ENCODE peak calls at places on chromosome 16, in four cellular contexts. E is ovary, A is GM23338, J is fibroblast of lung. B is an unnamed sample.
A peak's percentile ranks its signal among the peaks of the same experiment; 100 is the strongest.

GRCh38 chr16:57358527-57359095 is at the start of gene CCL22:
- DNase-seq in J (no peak), E (no peak), A (no peak), B (no peak)

GRCh38 chr16:2839650-2840450 is 9.7 kb downstream of the ZG16B start:
- DNase-seq in J (no peak), E (no peak), A (no peak), B (no peak)

GRCh38 chr16:74469946-74470478 is 48.7 kb upstream of the CLEC18B start:
- DNase-seq in A (peak; percentile 34), E (no peak), J (no peak), B (no peak)

GRCh38 chr16:87919681-87919994 is 16.7 kb downstream of the CA5A start:
- DNase-seq in E (no peak), J (no peak), A (peak; percentile 51), B (no peak)

GRCh38 chr16:49671325-49671724 is 184.6 kb downstream of the ZNF423 start:
- DNase-seq in E (no peak), J (no peak), A (no peak), B (no peak)

GRCh38 chr16:77805403-77805802 is 17.0 kb downstream of the VAT1L start:
- DNase-seq in J (no peak), A (no peak), E (no peak), B (no peak)

GRCh38 chr16:10679921-10680320 is 14.8 kb downstream of the TEKT5 start:
- DNase-seq in A (no peak), E (no peak), J (no peak), B (no peak)

GRCh38 chr16:88691924-88692560 is 5.7 kb upstream of the SNAI3 start:
- DNase-seq in E (no peak), J (no peak), A (no peak), B (no peak)

GRCh38 chr16:87806608-87807546 is 41.1 kb upstream of the KLHDC4 start:
- DNase-seq in J (peak; percentile 90), E (peak; percentile 45), A (no peak), B (peak; percentile 92)

GRCh38 chr16:7397901-7398300 is 65.3 kb downstream of the RBFOX1 start:
- DNase-seq in J (no peak), E (no peak), A (no peak), B (no peak)

GRCh38 chr16:75219838-75220237 is 1.1 kb downstream of the CTRB1 start:
- DNase-seq in E (no peak), A (no peak), J (no peak), B (no peak)

GRCh38 chr16:68283840-68284595 is 19.7 kb downstream of the SLC7A6 start:
- DNase-seq in J (peak; percentile 18), E (no peak), A (no peak), B (peak; percentile 66)

GRCh38 chr16:47966325-47966724 is 189.5 kb downstream of the ABCC12 start:
- DNase-seq in E (no peak), J (no peak), A (no peak), B (no peak)

GRCh38 chr16:106623-107324 is 28.7 kb downstream of the MPG start:
- DNase-seq in A (peak; percentile 95), J (peak; percentile 88), E (no peak), B (peak; percentile 84)

GRCh38 chr16:49058382-49058781 is 223.3 kb downstream of the CBLN1 start:
- DNase-seq in E (no peak), A (no peak), J (no peak), B (no peak)

GRCh38 chr16:68417711-68418301 is 30.5 kb downstream of the SMPD3 start:
- DNase-seq in J (no peak), A (no peak), E (no peak), B (no peak)

GRCh38 chr16:48013476-48013875 is 142.3 kb downstream of the ABCC12 start:
- DNase-seq in E (no peak), A (no peak), J (no peak), B (no peak)

DNA sequence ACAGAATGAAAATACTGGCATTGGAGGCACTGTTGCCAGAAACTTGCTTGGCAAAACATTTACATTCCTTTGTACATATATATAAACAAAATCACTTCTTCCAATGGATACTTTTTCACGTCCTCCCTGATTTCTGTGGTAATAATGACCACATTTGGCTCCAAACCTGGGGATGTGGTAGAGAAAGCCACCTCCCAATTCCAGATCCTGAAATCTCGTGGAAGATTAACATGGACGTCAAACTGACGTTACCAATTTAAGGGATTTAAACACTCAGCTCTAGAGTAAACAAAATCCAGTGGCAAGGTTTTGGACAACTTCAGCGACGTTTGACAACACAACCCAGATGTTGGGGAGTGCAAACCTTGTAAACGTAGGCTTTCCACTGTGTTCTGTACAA is 370.8 kb upstream of the ZFHX3 start:
- DNase-seq in J (peak; percentile 86), E (no peak), A (no peak), B (peak; percentile 45)
- H3K4me3 ChIP-seq in J (no peak overlapping the region), E (no peak overlapping the region), A (no peak overlapping the region), B (no peak overlapping the region)

GRCh38 chr16:76226481-76226880 is 50.7 kb upstream of the CNTNAP4 start:
- DNase-seq in A (no peak), E (no peak), J (peak; percentile 14), B (no peak)

GRCh38 chr16:76222853-76223252 is 54.3 kb upstream of the CNTNAP4 start:
- DNase-seq in J (no peak), E (no peak), A (peak; percentile 72), B (peak; percentile 6)

GRCh38 chr16:76226011-76226410 is 51.2 kb upstream of the CNTNAP4 start:
- DNase-seq in E (no peak), A (no peak), J (peak; percentile 31), B (peak; percentile 44)

GRCh38 chr16:76222087-76222486 is 55.1 kb upstream of the CNTNAP4 start:
- DNase-seq in A (no peak), J (no peak), E (no peak), B (no peak)
- H3K4me3 ChIP-seq in A (no peak overlapping the region), J (no peak overlapping the region), E (no peak overlapping the region), B (no peak overlapping the region)

GRCh38 chr16:30902070-30902972 is 5.9 kb downstream of the CTF1 start:
- DNase-seq in A (peak; percentile 71), E (peak; percentile 82), J (peak; percentile 60), B (peak; percentile 67)

GRCh38 chr16:30899794-30900193 is 3.4 kb downstream of the CTF1 start:
- DNase-seq in A (no peak), E (no peak), J (no peak), B (no peak)

GRCh38 chr16:30900588-30900987 is 4.2 kb downstream of the CTF1 start:
- DNase-seq in J (no peak), A (no peak), E (no peak), B (no peak)

GRCh38 chr16:30903002-30903401 is 6.6 kb downstream of the CTF1 start:
- DNase-seq in E (no peak), J (no peak), A (no peak), B (no peak)

GRCh38 chr16:30901201-30902069 is 5.0 kb downstream of the CTF1 start:
- DNase-seq in A (no peak), E (no peak), J (no peak), B (no peak)
- H3K4me3 ChIP-seq in A (peak overlapping the region; percentile 59), E (peak overlapping the region; percentile 45), J (peak overlapping the region; percentile 6), B (peak overlapping the region; percentile 50)

DNA sequence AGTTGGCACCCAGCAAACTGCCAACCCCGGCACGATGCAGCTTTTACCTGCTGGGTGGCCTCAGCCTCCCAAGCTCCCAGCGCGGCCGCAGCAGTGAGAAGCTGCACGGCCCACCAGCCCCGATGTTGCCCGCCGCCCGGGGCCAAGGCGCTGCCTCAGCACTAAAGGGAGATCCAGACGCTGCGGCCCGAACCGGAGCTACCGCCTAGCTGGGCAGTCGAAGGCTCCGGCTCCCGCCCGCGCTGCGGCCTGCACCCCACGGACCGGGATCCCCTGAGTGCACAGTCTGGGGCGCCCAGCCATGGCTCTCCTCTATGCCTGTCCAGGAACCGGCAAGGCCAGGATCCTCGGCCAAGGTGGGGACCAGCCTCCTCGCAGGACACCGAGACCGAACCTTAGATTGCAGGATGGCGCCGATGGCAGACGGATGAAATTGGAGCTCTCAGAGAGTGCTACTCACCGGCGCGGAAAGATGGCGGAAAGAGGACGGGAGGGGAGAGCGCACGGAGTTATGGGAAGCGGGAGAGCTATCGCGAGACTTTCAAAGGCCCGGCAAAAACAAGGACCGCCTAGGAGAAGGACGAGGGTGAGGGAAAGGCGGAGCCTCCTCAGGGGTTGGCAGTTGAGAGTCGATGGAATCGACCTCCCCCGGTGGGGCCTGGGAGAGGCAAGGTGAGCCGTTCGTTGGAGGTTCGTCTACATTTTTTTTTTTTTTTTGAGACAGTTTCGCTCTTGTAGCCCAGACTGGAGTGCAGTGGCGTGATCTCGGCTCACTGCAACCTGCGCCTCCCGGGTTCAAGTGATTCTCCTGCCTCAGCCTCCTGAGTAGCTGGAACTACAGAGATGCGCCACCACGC is at the start of gene RPS15A:
- DNase-seq in E (peak; percentile 93), A (peak; percentile 99), J (peak; percentile 99), B (peak; percentile 98)
- H3K4me3 ChIP-seq in E (peak within 1 kb of the TSS; percentile 73), A (peak within 1 kb of the TSS; percentile 99), J (peak within 1 kb of the TSS; percentile 88), B (peak within 1 kb of the TSS; percentile 98)

GRCh38 chr16:85237817-85238216 is 125.5 kb upstream of the CIBAR2 start:
- DNase-seq in E (no peak), J (no peak), A (no peak), B (no peak)

GRCh38 chr16:85238233-85238647 is 126.0 kb upstream of the CIBAR2 start:
- DNase-seq in E (peak; percentile 98), A (peak; percentile 80), J (peak; percentile 97), B (peak; percentile 85)

GRCh38 chr16:85233520-85233919 is 121.2 kb upstream of the CIBAR2 start:
- DNase-seq in J (no peak), A (no peak), E (no peak), B (no peak)

GRCh38 chr16:85234310-85235235 is 122.3 kb upstream of the CIBAR2 start:
- DNase-seq in E (peak; percentile 95), A (peak; percentile 97), J (peak; percentile 90), B (peak; percentile 96)

DNA sequence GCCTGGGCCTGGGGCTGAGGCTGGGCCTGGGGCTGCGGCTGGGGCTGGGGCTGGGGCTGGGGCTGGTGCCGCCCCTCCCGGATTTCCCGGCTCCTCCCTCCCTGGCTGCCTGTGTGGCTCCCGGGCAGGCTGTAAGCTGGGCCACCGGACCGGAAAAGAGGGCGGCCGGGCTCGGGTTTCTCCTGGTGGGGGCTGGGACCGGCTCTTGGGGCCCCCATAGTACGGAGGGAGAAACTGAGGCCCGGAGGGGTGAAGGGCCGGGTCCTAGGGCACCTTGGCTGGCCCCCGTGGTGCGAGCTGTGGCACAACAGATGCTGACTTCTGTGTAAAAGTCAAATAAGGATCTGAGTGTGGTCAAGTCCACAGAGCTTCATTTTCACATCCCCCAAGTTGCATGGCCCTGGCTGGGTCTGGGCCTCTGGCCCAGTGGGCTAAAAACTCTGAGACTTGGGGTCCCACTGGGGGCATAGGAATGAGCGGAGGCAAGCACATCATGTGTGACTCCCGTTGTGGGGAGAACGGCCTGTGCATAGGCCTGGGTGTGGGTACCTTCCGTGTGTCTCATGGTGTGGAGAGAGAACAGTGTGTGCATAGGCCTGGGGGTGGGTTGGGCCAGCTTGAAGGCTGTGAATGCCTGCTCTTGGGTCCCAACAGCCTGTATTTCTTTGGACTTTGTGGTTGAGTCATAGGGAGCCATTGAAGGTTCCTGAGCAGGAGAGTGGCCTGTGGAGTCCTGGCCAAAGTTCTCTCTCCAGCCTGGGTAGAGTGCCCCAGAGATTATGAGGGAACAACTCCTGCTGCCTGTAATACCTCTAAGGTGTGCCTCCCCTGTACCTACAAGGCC is 123.9 kb upstream of the CIBAR2 start:
- DNase-seq in J (peak; percentile 44), A (no peak), E (no peak), B (peak; percentile 42)
- H3K4me3 ChIP-seq in J (no peak overlapping the region), A (peak overlapping the region; percentile 70), E (peak overlapping the region; percentile 47), B (no peak overlapping the region)

B was measured in fibroblast of villous mesenchyme.